ENCODE peak calls at places on chromosomes 11 and 22, in seven cellular contexts. G is Panc1, X is hippocampal formation, Z is T follicular helper cell, J is NCI-H1694 treated with DMSO at 0.1 percent for 48 hours, W is thyroid gland, K is AG04450. Q is an unnamed sample.

GRCh38 chr11:36289226-36289852 is at the start of gene COMMD9:
- DNase-seq in G (peak; percentile 75), W (peak; percentile 96), Z (peak; percentile 92), K (peak; percentile 79), J (peak; percentile 68), X (peak; percentile 95), Q (peak; percentile 93)

GRCh38 chr11:100810146-100810545 is 123.1 kb downstream of the ARHGAP42 start:
- DNase-seq in G (no peak), J (no peak), X (no peak), Z (no peak), W (no peak), K (no peak), Q (no peak)

GRCh38 chr22:25161017-25161915 is 38.4 kb upstream of the CRYBB3 start:
- DNase-seq in Z (no peak), G (no peak), W (no peak), X (no peak), J (no peak), K (no peak), Q (no peak)

GRCh38 chr22:20843501-20843900 is 15.1 kb downstream of the PI4KA start:
- DNase-seq in G (no peak), J (no peak), W (no peak), X (no peak), K (no peak), Z (no peak), Q (no peak)

GRCh38 chr11:35566161-35566560 is 40.7 kb upstream of the PAMR1 start:
- DNase-seq in K (no peak), W (no peak), X (no peak), J (no peak), Z (no peak), G (no peak), Q (no peak)

GRCh38 chr11:17629113-17629512 is 82.1 kb downstream of the OTOG start:
- DNase-seq in J (no peak), Z (no peak), X (no peak), K (no peak), W (no peak), G (no peak), Q (no peak)

GRCh38 chr11:126318642-126319373 is 14.9 kb downstream of the DCPS start:
- DNase-seq in G (no peak), K (peak; percentile 88), W (no peak), X (no peak), J (peak; percentile 83), Z (no peak), Q (no peak)

GRCh38 chr11:2462986-2463765 is 18.4 kb downstream of the KCNQ1 start:
- DNase-seq in W (peak; percentile 98), X (no peak), J (no peak), G (no peak), Z (no peak), K (no peak), Q (no peak)

GRCh38 chr11:10303558-10304363 is 1.1 kb upstream of the ADM start:
- DNase-seq in W (peak; percentile 72), J (no peak), Z (no peak), K (no peak), G (no peak), X (no peak), Q (peak; percentile 37)

GRCh38 chr11:126433244-126433846 is 77.9 kb downstream of the ST3GAL4 start:
- DNase-seq in J (no peak), Z (no peak), X (no peak), G (no peak), K (no peak), W (no peak), Q (no peak)

GRCh38 chr11:64598797-64599697 is 8.0 kb downstream of the SLC22A12 start:
- DNase-seq in X (no peak), G (no peak), Z (no peak), W (no peak), J (no peak), K (no peak), Q (no peak)

GRCh38 chr11:2933376-2934056 is 4.3 kb upstream of the PHLDA2 start:
- DNase-seq in Z (no peak), W (no peak), G (peak; percentile 84), X (no peak), J (no peak), K (peak; percentile 24), Q (peak; percentile 7)

GRCh38 chr11:6612816-6613136 is 760 bp upstream of the TAF10 start:
- DNase-seq in Z (no peak), W (peak; percentile 35), J (no peak), K (no peak), X (no peak), G (no peak), Q (no peak)

GRCh38 chr11:12430912-12431311 is 53.5 kb downstream of the PARVA start:
- DNase-seq in K (peak; percentile 77), J (no peak), Z (no peak), G (no peak), W (peak; percentile 25), X (no peak), Q (no peak)

GRCh38 chr11:64784813-64785581 is 6.7 kb upstream of the SF1 start:
- DNase-seq in W (no peak), J (no peak), K (no peak), X (no peak), Z (no peak), G (no peak), Q (no peak)

GRCh38 chr11:15157181-15157580 is 42.5 kb downstream of the INSC start:
- DNase-seq in K (no peak), W (no peak), X (no peak), G (no peak), Z (no peak), J (no peak), Q (no peak)

GRCh38 chr11:92457250-92457649 is 232.6 kb downstream of the FAT3 start:
- DNase-seq in K (no peak), Z (no peak), W (no peak), G (no peak), X (no peak), J (no peak), Q (no peak)

GRCh38 chr11:69044111-69045013 is 4.4 kb upstream of the TPCN2 start:
- DNase-seq in J (peak; percentile 68), X (peak; percentile 63), W (peak; percentile 75), G (peak; percentile 42), K (peak; percentile 53), Z (no peak), Q (no peak)

Q was measured in activated naive CD4-positive, alpha-beta T cell treated with anti-CD3 and anti-CD28 coated beads, Interleukin-2, amount 50 U/mL, for 16 hours.